ENCODE peak calls at places on chromosomes 3 and 15, in six cellular contexts. B, A, V, E, D and C are unnamed samples.

GRCh38 chr15:91821458-91821857 is 32.0 kb upstream of the SLCO3A1 start:
- DNase-seq in V (no peak), D (no peak), A (no peak), B (no peak), E (no peak), C (no peak)

GRCh38 chr15:57606048-57606447 is 14.3 kb downstream of the MYZAP start:
- DNase-seq in E (no peak), A (no peak), D (no peak), B (no peak), V (no peak), C (no peak)

GRCh38 chr3:120858501-120858900 is 49.5 kb upstream of the STXBP5L start:
- DNase-seq in D (no peak), A (no peak), B (no peak), E (no peak), V (no peak), C (no peak)

GRCh38 chr3:171183042-171183441 is 156.5 kb upstream of the SLC2A2 start:
- DNase-seq in B (peak; percentile 56), D (no peak), E (peak; percentile 13), A (no peak), V (peak; percentile 92), C (no peak)

GRCh38 chr15:84702961-84703482 is 12.9 kb downstream of the SEC11A start:
- DNase-seq in B (no peak), V (no peak), E (no peak), D (no peak), A (peak; percentile 47), C (no peak)

GRCh38 chr3:132255041-132255745 is 62.0 kb upstream of the ACP3 start:
- DNase-seq in A (no peak), E (no peak), V (no peak), B (no peak), D (no peak), C (no peak)

GRCh38 chr15:70093481-70094309 is 4.0 kb downstream of the TLE3 start:
- DNase-seq in V (peak; percentile 32), D (peak; percentile 29), B (no peak), E (no peak), A (peak; percentile 39), C (no peak)

GRCh38 chr3:17183951-17184550 is 299.3 kb downstream of the PLCL2 start:
- DNase-seq in B (no peak), D (no peak), V (peak; percentile 30), E (peak; percentile 11), A (peak; percentile 12), C (no peak)

GRCh38 chr3:172929451-172929850 is 178.9 kb downstream of the ECT2 start:
- DNase-seq in A (no peak), B (no peak), E (no peak), V (no peak), D (no peak), C (no peak)

GRCh38 chr15:58498821-58499580 is 67.2 kb downstream of the LIPC start:
- DNase-seq in V (no peak), A (no peak), D (no peak), E (no peak), B (no peak), C (no peak)

GRCh38 chr3:123657578-123657977 is 72.7 kb upstream of the HACD2 start:
- DNase-seq in E (no peak), V (no peak), B (no peak), D (no peak), A (peak; percentile 82), C (no peak)

GRCh38 chr3:123656241-123656640 is 71.4 kb upstream of the HACD2 start:
- DNase-seq in A (no peak), D (no peak), B (no peak), E (no peak), V (no peak), C (no peak)

GRCh38 chr3:123656691-123657090 is 71.8 kb upstream of the HACD2 start:
- DNase-seq in E (no peak), B (no peak), V (peak; percentile 15), A (no peak), D (peak; percentile 34), C (no peak)

GRCh38 chr3:123657111-123657510 is 72.3 kb upstream of the HACD2 start:
- DNase-seq in E (no peak), A (no peak), D (no peak), V (no peak), B (no peak), C (no peak)

GRCh38 chr3:123655400-123655799 is 70.5 kb upstream of the HACD2 start:
- DNase-seq in E (no peak), D (peak; percentile 50), V (no peak), B (no peak), A (no peak), C (no peak)
- H3K4me3 ChIP-seq in E (no peak overlapping the region), D (no peak overlapping the region), V (no peak overlapping the region), B (no peak overlapping the region), A (no peak overlapping the region), C (no peak overlapping the region)

GRCh38 chr3:62584636-62585035 is 211.3 kb upstream of the FEZF2 start:
- DNase-seq in E (no peak), A (no peak), D (no peak), V (no peak), B (no peak), C (no peak)
- TF ChIP-seq MYC in E (no peak), A (no peak), D (no peak), V (no peak), B (no peak), C (no peak)

DNA sequence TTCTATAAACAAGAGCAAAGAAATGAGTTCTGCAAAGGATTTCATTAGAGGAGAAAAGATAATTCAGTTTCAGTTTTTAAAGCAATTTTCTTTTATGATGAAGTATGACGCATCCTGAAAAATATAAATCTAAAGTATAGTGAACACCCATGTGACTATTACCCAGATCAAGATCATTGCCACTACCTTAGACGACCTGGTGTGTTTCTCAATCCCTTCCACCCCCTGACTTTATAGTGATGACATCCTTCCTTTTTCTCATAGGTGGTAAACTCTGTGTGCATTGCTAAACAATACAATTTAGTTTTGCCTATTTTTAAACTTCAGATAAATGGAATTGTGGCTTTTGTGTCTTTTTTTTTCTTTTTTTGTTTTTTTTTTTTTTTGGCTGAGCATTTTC is 8.4 kb downstream of the STT3B start:
- DNase-seq in B (no peak), V (no peak), A (no peak), D (peak; percentile 53), E (no peak), C (no peak)
- H3K4me3 ChIP-seq in B (no peak overlapping the region), V (no peak overlapping the region), A (no peak overlapping the region), D (no peak overlapping the region), E (no peak overlapping the region), C (no peak overlapping the region)

GRCh38 chr3:63864008-63864871 is 573 bp downstream of the ATXN7 start:
- DNase-seq in A (peak; percentile 44), V (peak; percentile 32), E (peak; percentile 25), B (no peak), D (peak; percentile 66), C (no peak)
- TF ChIP-seq MYC in A (no peak), V (no peak), E (no peak), B (no peak), D (peak; percentile 6), C (no peak)